ENCODE peak calls at places on chromosome 4, in nine cellular contexts. G is PC-9, U is MM.1S, S is astrocyte, Y is neural progenitor cell, V is fibroblast of lung, K is HCT116, A is GM23338, P is PC-3. J is an unnamed sample.

GRCh38 chr4:129113919-129114318 is 18.0 kb downstream of the C4orf33 start:
- DNase-seq in G (no peak), U (no peak), S (no peak), Y (no peak), V (no peak), K (no peak), A (no peak), P (no peak), J (no peak)

GRCh38 chr4:159374749-159375535 is 272.1 kb downstream of the RAPGEF2 start:
- DNase-seq in G (no peak), U (no peak), S (peak; percentile 72), Y (no peak), V (peak; percentile 65), K (no peak), A (no peak), P (no peak), J (no peak)

GRCh38 chr4:60216752-60217151 is 983.4 kb upstream of the ADGRL3 start:
- DNase-seq in G (no peak), U (no peak), S (peak; percentile 2), Y (no peak), V (peak; percentile 98), K (no peak), A (no peak), P (no peak), J (peak; percentile 4)

GRCh38 chr4:48100248-48100647 is 33.8 kb downstream of the TXK start:
- DNase-seq in G (no peak), U (no peak), S (no peak), Y (no peak), V (no peak), K (no peak), A (no peak), P (no peak), J (no peak)

GRCh38 chr4:154491341-154491679 is 289 bp downstream of the DCHS2 start:
- DNase-seq in G (no peak), U (no peak), S (peak; percentile 4), Y (peak; percentile 73), V (peak; percentile 31), K (no peak), A (peak; percentile 67), P (peak; percentile 13), J (peak; percentile 48)

GRCh38 chr4:67104145-67104544 is 441.2 kb downstream of the CENPC start:
- DNase-seq in G (no peak), U (no peak), S (no peak), Y (peak; percentile 27), V (no peak), K (no peak), A (no peak), P (no peak), J (no peak)

GRCh38 chr4:152352645-152353116 is 183.2 kb downstream of the FBXW7 start:
- DNase-seq in G (no peak), U (no peak), S (peak; percentile 99), Y (peak; percentile 85), V (peak; percentile 96), K (peak; percentile 81), A (peak; percentile 64), P (peak; percentile 87), J (peak; percentile 98)

GRCh38 chr4:186736466-186736865 is 12.8 kb upstream of the FAT1 start:
- DNase-seq in G (no peak), U (no peak), S (no peak), Y (no peak), V (no peak), K (no peak), A (no peak), P (no peak), J (peak; percentile 71)

GRCh38 chr4:15525080-15525479 is 55.4 kb downstream of the CC2D2A start:
- DNase-seq in G (peak; percentile 84), U (no peak), S (no peak), Y (no peak), V (no peak), K (peak; percentile 37), A (no peak), P (peak; percentile 77), J (peak; percentile 89)

GRCh38 chr4:86033171-86033570 is 326.7 kb downstream of the MAPK10 start:
- DNase-seq in G (no peak), U (no peak), S (peak; percentile 90), Y (no peak), V (peak; percentile 88), K (no peak), A (no peak), P (peak; percentile 64), J (no peak)

GRCh38 chr4:76188557-76188956 is 25.1 kb downstream of the SCARB2 start:
- DNase-seq in G (no peak), U (no peak), S (peak; percentile 6), Y (no peak), V (peak; percentile 33), K (no peak), A (no peak), P (no peak), J (no peak)

GRCh38 chr4:45646885-45647598 is 476.8 kb downstream of the GABRG1 start:
- DNase-seq in G (no peak), U (no peak), S (no peak), Y (no peak), V (no peak), K (no peak), A (no peak), P (no peak), J (no peak)

GRCh38 chr4:150209140-150209829 is 131.0 kb downstream of the DCLK2 start:
- DNase-seq in G (no peak), U (peak; percentile 42), S (peak; percentile 43), Y (peak; percentile 58), V (peak; percentile 76), K (peak; percentile 49), A (peak; percentile 78), P (peak; percentile 72), J (peak; percentile 37)

GRCh38 chr4:124199185-124199584 is 513.3 kb downstream of the ANKRD50 start:
- DNase-seq in G (no peak), U (no peak), S (no peak), Y (no peak), V (no peak), K (no peak), A (no peak), P (no peak), J (no peak)

GRCh38 chr4:39235701-39236100 is 53.4 kb downstream of the WDR19 start:
- DNase-seq in G (no peak), U (no peak), S (peak; percentile 46), Y (no peak), V (peak; percentile 12), K (no peak), A (no peak), P (no peak), J (no peak)

DNA sequence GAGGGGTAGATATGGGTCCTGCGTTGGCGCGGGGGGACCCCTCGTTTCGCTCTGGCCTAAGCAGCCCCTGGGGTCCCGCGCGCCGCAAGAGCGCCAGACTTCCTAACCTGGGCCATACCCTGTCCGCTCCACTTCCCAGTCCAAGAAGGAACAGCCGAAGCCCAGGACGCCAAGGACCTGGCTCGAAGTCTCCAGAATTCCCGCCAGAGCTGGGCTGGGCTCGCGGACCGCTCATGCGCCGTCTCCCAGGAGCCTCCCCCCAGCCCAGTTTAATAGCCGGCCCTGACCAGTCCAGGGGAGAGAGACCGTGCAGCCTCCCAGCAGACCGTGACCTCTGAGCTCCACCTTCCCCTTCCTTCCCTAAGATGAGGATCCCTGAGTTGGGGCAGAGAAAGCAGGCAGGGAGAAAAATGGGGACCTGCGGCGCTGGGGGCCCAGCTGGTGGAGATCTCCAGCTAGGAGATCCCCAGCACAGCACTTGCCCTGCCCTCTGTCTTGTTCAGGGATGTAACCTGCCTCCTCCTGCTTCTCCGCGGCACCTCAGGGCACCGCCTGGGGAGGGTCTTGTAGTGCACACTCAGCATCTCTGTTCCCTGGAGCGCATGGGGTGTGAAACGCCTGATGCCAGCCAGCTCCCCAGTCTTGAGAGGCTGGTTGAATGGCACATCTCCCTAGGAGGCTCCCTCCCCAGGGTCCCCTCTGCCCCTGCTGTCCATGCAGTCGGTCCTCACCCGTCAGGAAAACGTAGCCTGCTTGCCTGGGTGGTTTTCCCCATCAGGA is 1.2 kb upstream of the LETM1 start:
- DNase-seq in G (no peak), U (no peak), S (no peak), Y (peak; percentile 56), V (no peak), K (no peak), A (no peak), P (no peak), J (peak; percentile 23)
- TF ChIP-seq EZH2 in G (no peak), U (no peak), S (no peak), Y (peak; percentile 39), V (no peak), K (no peak), A (no peak), P (no peak), J (no peak)

GRCh38 chr4:109914356-109914755 is 1.7 kb downstream of the EGF start:
- DNase-seq in G (no peak), U (no peak), S (no peak), Y (no peak), V (no peak), K (no peak), A (peak; percentile 5), P (no peak), J (no peak)
- H3K4me3 ChIP-seq in G (peak overlapping the region; percentile 45), U (no peak overlapping the region), S (no peak overlapping the region), Y (peak overlapping the region; percentile 7), V (no peak overlapping the region), K (no peak overlapping the region), A (no peak overlapping the region), P (peak overlapping the region; percentile 80), J (no peak overlapping the region)

DNA sequence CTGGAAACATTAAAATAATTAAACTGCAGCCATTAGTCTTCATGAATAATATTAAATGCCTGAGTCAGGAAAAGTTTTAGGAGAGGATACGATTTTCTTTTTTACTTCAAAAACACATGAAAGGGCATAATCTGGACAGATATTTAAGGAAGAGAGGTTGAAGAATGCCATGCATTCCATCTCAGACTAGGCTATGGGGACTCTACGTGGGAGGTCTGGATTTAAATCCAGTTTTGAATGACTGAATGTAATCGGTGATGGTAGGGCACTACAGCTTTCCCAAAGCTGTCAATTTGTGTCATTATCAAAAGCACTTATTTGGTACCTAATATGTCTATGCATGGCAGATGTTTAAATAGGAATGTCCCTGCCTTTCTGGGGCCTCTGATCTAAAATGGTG is 59.3 kb upstream of the RPL34 start:
- DNase-seq in G (no peak), U (no peak), S (no peak), Y (peak; percentile 41), V (no peak), K (no peak), A (no peak), P (no peak), J (no peak)
- TF ChIP-seq EZH2 in G (no peak), U (no peak), S (no peak), Y (no peak), V (no peak), K (no peak), A (no peak), P (no peak), J (no peak)

GRCh38 chr4:113760094-113760851 is 1.3 kb downstream of the CAMK2D start:
- DNase-seq in G (no peak), U (peak; percentile 11), S (peak; percentile 52), Y (peak; percentile 62), V (peak; percentile 67), K (no peak), A (peak; percentile 38), P (peak; percentile 40), J (peak; percentile 59)

GRCh38 chr4:113757486-113757885 is 4.1 kb downstream of the CAMK2D start:
- DNase-seq in G (no peak), U (no peak), S (no peak), Y (no peak), V (no peak), K (no peak), A (no peak), P (no peak), J (no peak)

GRCh38 chr4:113756005-113756410 is 5.5 kb downstream of the CAMK2D start:
- DNase-seq in G (no peak), U (no peak), S (peak; percentile 89), Y (no peak), V (peak; percentile 76), K (no peak), A (peak; percentile 11), P (peak; percentile 63), J (peak; percentile 74)

GRCh38 chr4:113759696-113760093 is 1.8 kb downstream of the CAMK2D start:
- DNase-seq in G (no peak), U (no peak), S (no peak), Y (no peak), V (peak; percentile 33), K (no peak), A (no peak), P (no peak), J (no peak)

GRCh38 chr4:113758361-113758760 is 3.2 kb downstream of the CAMK2D start:
- DNase-seq in G (no peak), U (no peak), S (peak; percentile 82), Y (no peak), V (no peak), K (no peak), A (no peak), P (peak; percentile 42), J (peak; percentile 26)
- H3K4me3 ChIP-seq in G (no peak overlapping the region), U (no peak overlapping the region), S (peak overlapping the region; percentile 86), Y (no peak overlapping the region), V (peak overlapping the region; percentile 90), K (no peak overlapping the region), A (no peak overlapping the region), P (peak overlapping the region; percentile 91), J (peak overlapping the region; percentile 16)

J was measured in mammary epithelial cell.